ENCODE peak calls at places on chromosomes 7 and 10, in six cellular contexts. R is K562; K is WTC11; O is skeletal muscle cell; M is activated naive CD4-positive, alpha-beta T cell treated with anti-CD3 and anti-CD28 coated beads for 36 hours; S is activated CD4-positive, alpha-beta T cell treated with anti-CD3 and anti-CD28 coated beads, Interleukin-2, amount 50 U/mL, for 48 hours. N is an unnamed sample.

GRCh38 chr10:79424221-79425073 is 21.0 kb downstream of the ZCCHC24 start:
- DNase-seq in R (no peak), K (no peak), O (no peak), M (no peak), S (no peak), N (peak)

GRCh38 chr7:106915873-106916272 is 50.8 kb downstream of the PIK3CG start:
- DNase-seq in R (no peak), K (no peak), O (no peak), M (no peak), S (peak), N (no peak)

GRCh38 chr10:21497177-21497807 is 28.2 kb downstream of the SKIDA1 start:
- DNase-seq in R (peak), K (peak), O (no peak), M (peak), S (peak), N (peak)

GRCh38 chr10:31896972-31897384 is 31.7 kb downstream of the ARHGAP12 start:
- DNase-seq in R (no peak), K (no peak), O (peak), M (no peak), S (no peak), N (no peak)

GRCh38 chr7:33694006-33694405 is 211.3 kb upstream of the BMPER start:
- DNase-seq in R (no peak), K (no peak), O (no peak), M (no peak), S (no peak), N (no peak)

GRCh38 chr10:103736763-103737162 is 118.6 kb downstream of the SH3PXD2A start:
- DNase-seq in R (peak), K (peak), O (no peak), M (peak), S (no peak), N (no peak)

GRCh38 chr7:113078321-113078720 is 8.3 kb downstream of the GPR85 start:
- DNase-seq in R (no peak), K (no peak), O (no peak), M (no peak), S (no peak), N (no peak)

GRCh38 chr10:92363498-92363897 is 72.5 kb downstream of the MARCHF5 start:
- DNase-seq in R (no peak), K (no peak), O (no peak), M (no peak), S (no peak), N (no peak)

GRCh38 chr7:105643857-105644256 is 62.6 kb upstream of the EFCAB10 start:
- DNase-seq in R (no peak), K (no peak), O (no peak), M (no peak), S (no peak), N (no peak)

GRCh38 chr7:30521532-30521931 is 16.9 kb upstream of the GGCT start:
- DNase-seq in R (peak), K (no peak), O (peak), M (peak), S (no peak), N (peak)

GRCh38 chr10:122086416-122087240 is 97.7 kb downstream of the TACC2 start:
- DNase-seq in R (no peak), K (no peak), O (no peak), M (no peak), S (no peak), N (no peak)